ENCODE peak calls at places on chromosomes 6 and 20, in six cellular contexts. A is SK-N-SH, Y is cardiac muscle cell, V is thoracic aorta, O is psoas muscle, D is right lobe of liver. Z is an unnamed sample.

GRCh38 chr6:33599413-33599911 is 19.4 kb upstream of the BAK1 start:
- DNase-seq in A (no peak), Y (no peak), V (no peak), O (no peak), D (no peak), Z (peak; percentile 74)

GRCh38 chr20:47708140-47708807 is 77.0 kb downstream of the SULF2 start:
- DNase-seq in A (no peak), Y (no peak), V (no peak), O (no peak), D (no peak), Z (no peak)

GRCh38 chr20:58852559-58853271 is at the start of gene GNAS:
- DNase-seq in A (peak; percentile 74), Y (peak; percentile 70), V (no peak), O (peak; percentile 66), D (peak; percentile 65), Z (peak; percentile 63)

GRCh38 chr6:33000053-33000452 is 9.3 kb downstream of the HLA-DOA start:
- DNase-seq in A (no peak), Y (no peak), V (no peak), O (no peak), D (no peak), Z (no peak)

GRCh38 chr6:84897874-84898635 is 133.7 kb upstream of the TBX18 start:
- DNase-seq in A (no peak), Y (peak; percentile 84), V (no peak), O (no peak), D (no peak), Z (no peak)

GRCh38 chr20:19659468-19659867 is 98.6 kb upstream of the RIN2 start:
- DNase-seq in A (no peak), Y (no peak), V (no peak), O (no peak), D (no peak), Z (no peak)

GRCh38 chr6:110201141-110201848 is 21.1 kb downstream of the CDC40 start:
- DNase-seq in A (no peak), Y (no peak), V (no peak), O (no peak), D (no peak), Z (no peak)

GRCh38 chr20:44011251-44011940 is 96.7 kb downstream of the TOX2 start:
- DNase-seq in A (peak; percentile 76), Y (no peak), V (no peak), O (no peak), D (no peak), Z (no peak)

GRCh38 chr20:23009636-23010035 is 25.5 kb upstream of the SSTR4 start:
- DNase-seq in A (no peak), Y (peak; percentile 10), V (no peak), O (no peak), D (no peak), Z (no peak)

GRCh38 chr6:144219056-144219685 is 66.0 kb upstream of the UTRN start:
- DNase-seq in A (peak; percentile 34), Y (peak; percentile 71), V (no peak), O (no peak), D (no peak), Z (no peak)

GRCh38 chr6:110352603-110353303 is 5.4 kb downstream of the METTL24 start:
- DNase-seq in A (no peak), Y (peak; percentile 61), V (no peak), O (no peak), D (no peak), Z (no peak)

GRCh38 chr20:47243906-47244305 is 112.6 kb downstream of the ZMYND8 start:
- DNase-seq in A (no peak), Y (no peak), V (no peak), O (no peak), D (no peak), Z (no peak)

GRCh38 chr6:96836579-96837137 is 619 bp downstream of the GPR63 start:
- DNase-seq in A (peak; percentile 76), Y (peak; percentile 25), V (no peak), O (no peak), D (no peak), Z (no peak)

GRCh38 chr20:61437280-61438206 is 185.5 kb downstream of the CDH4 start:
- DNase-seq in A (no peak), Y (peak; percentile 94), V (no peak), O (no peak), D (no peak), Z (no peak)

GRCh38 chr6:157868835-157869234 is 45.8 kb downstream of the SNX9 start:
- DNase-seq in A (no peak), Y (no peak), V (no peak), O (no peak), D (no peak), Z (no peak)

GRCh38 chr20:62698231-62698630 is 10.4 kb upstream of the NTSR1 start:
- DNase-seq in A (no peak), Y (no peak), V (no peak), O (no peak), D (peak; percentile 37), Z (no peak)

GRCh38 chr6:34575326-34575725 is 19.2 kb upstream of the SPDEF start:
- DNase-seq in A (peak; percentile 21), Y (no peak), V (no peak), O (no peak), D (peak; percentile 36), Z (no peak)

GRCh38 chr6:84926756-84927155 is 162.4 kb upstream of the TBX18 start:
- DNase-seq in A (no peak), Y (no peak), V (no peak), O (no peak), D (no peak), Z (no peak)

GRCh38 chr6:129929433-129929832 is 68.3 kb upstream of the TMEM244 start:
- DNase-seq in A (no peak), Y (peak; percentile 78), V (no peak), O (no peak), D (no peak), Z (no peak)

GRCh38 chr6:111872521-111873177 is 603 bp downstream of the FYN start:
- DNase-seq in A (peak; percentile 70), Y (no peak), V (no peak), O (peak; percentile 45), D (peak; percentile 55), Z (peak; percentile 61)

GRCh38 chr6:166555066-166555465 is 31.4 kb downstream of the RAMACL start:
- DNase-seq in A (no peak), Y (no peak), V (no peak), O (no peak), D (no peak), Z (no peak)

GRCh38 chr6:52643158-52643557 is 27.8 kb upstream of the TMEM14A start:
- DNase-seq in A (no peak), Y (no peak), V (no peak), O (no peak), D (no peak), Z (no peak)

GRCh38 chr6:168583821-168584220 is 142.8 kb downstream of the SMOC2 start:
- DNase-seq in A (no peak), Y (no peak), V (no peak), O (no peak), D (no peak), Z (no peak)

GRCh38 chr6:35370799-35371493 is 28.6 kb downstream of the PPARD start:
- DNase-seq in A (no peak), Y (no peak), V (no peak), O (no peak), D (peak; percentile 62), Z (no peak)

GRCh38 chr6:38502423-38502822 is 137.3 kb downstream of the BTBD9 start:
- DNase-seq in A (no peak), Y (no peak), V (no peak), O (no peak), D (no peak), Z (no peak)

GRCh38 chr6:43972915-43973304 is 154.3 kb downstream of the MRPL14 start:
- DNase-seq in A (no peak), Y (peak; percentile 96), V (peak; percentile 46), O (peak; percentile 87), D (peak; percentile 74), Z (peak; percentile 18)

GRCh38 chr20:41245086-41245707 is 72.3 kb downstream of the ZHX3 start:
- DNase-seq in A (no peak), Y (peak; percentile 54), V (no peak), O (no peak), D (no peak), Z (no peak)
- TF ChIP-seq CTCF in A (no peak), Y (no peak), V (peak; percentile 34), O (peak; percentile 25), D (no peak), Z (peak; percentile 15)

GRCh38 chr20:41327178-41327577 is 9.6 kb upstream of the ZHX3 start:
- DNase-seq in A (no peak), Y (no peak), V (no peak), O (no peak), D (no peak), Z (no peak)

GRCh38 chr20:41330941-41331340 is 9.7 kb upstream of the LPIN3 start:
- DNase-seq in A (no peak), Y (no peak), V (no peak), O (no peak), D (no peak), Z (peak; percentile 34)

GRCh38 chr20:41331731-41332130 is 8.9 kb upstream of the LPIN3 start:
- DNase-seq in A (no peak), Y (no peak), V (no peak), O (no peak), D (peak; percentile 0), Z (no peak)

GRCh38 chr20:41329435-41330342 is 10.9 kb upstream of the LPIN3 start:
- DNase-seq in A (no peak), Y (peak; percentile 93), V (peak; percentile 80), O (peak; percentile 87), D (peak; percentile 62), Z (no peak)

GRCh38 chr20:41330343-41330720 is 10.3 kb upstream of the LPIN3 start:
- DNase-seq in A (no peak), Y (no peak), V (no peak), O (no peak), D (no peak), Z (peak; percentile 41)
- H3K27ac ChIP-seq in A (no peak overlapping the region), Y (no peak overlapping the region), V (peak overlapping the region; percentile 82), O (peak overlapping the region; percentile 88), D (no peak overlapping the region), Z (no peak overlapping the region)

DNA sequence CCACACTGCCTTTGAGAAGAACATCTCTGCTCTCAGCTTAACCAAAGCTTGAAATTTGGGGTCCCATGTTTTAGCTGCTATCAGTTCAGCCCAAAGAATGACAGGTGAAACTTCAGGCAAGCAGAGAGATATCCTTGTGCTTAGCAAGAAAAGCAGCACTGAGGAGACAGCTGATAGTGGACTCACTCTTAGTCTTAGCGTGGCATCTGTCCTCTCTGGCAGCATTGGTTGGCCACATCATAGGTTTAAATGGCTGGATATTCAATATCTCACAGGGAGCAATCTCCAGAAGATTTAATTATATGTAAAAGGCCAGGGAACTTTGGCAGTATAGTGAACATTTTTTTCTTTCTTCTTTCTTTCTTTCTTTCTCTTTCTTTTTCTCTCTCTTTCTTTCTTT is 131.1 kb upstream of the SGK1 start:
- DNase-seq in A (no peak), Y (no peak), V (no peak), O (no peak), D (no peak), Z (no peak)
- TF ChIP-seq CTCF in A (no peak), Y (no peak), V (no peak), O (no peak), D (no peak), Z (no peak)

GRCh38 chr20:3371757-3372156 is 35.7 kb downstream of the DNAAF9 start:
- DNase-seq in A (no peak), Y (no peak), V (no peak), O (no peak), D (no peak), Z (no peak)

GRCh38 chr20:3377644-3378043 is 29.8 kb downstream of the DNAAF9 start:
- DNase-seq in A (no peak), Y (no peak), V (no peak), O (no peak), D (no peak), Z (no peak)

GRCh38 chr20:3378138-3378537 is 29.3 kb downstream of the DNAAF9 start:
- DNase-seq in A (no peak), Y (no peak), V (no peak), O (no peak), D (no peak), Z (no peak)

GRCh38 chr20:3374296-3374695 is 33.2 kb downstream of the DNAAF9 start:
- DNase-seq in A (no peak), Y (no peak), V (no peak), O (no peak), D (no peak), Z (no peak)
- H3K27ac ChIP-seq in A (no peak overlapping the region), Y (no peak overlapping the region), V (no peak overlapping the region), O (no peak overlapping the region), D (no peak overlapping the region), Z (no peak overlapping the region)

Z was measured in Peyer's patch.